ENCODE peak calls at places on chromosomes 7 and 10, in seven cellular contexts. Q, N, T, V, S, I and X are unnamed samples.

GRCh38 chr7:77698042-77698625 is 1.9 kb downstream of the RSBN1L start:
- DNase-seq in Q (no peak), N (no peak), T (peak; percentile 23), V (no peak), S (no peak), I (no peak), X (no peak)

GRCh38 chr7:140209866-140210609 is 33.3 kb upstream of the KDM7A start:
- DNase-seq in Q (peak; percentile 43), N (no peak), T (no peak), V (peak; percentile 69), S (no peak), I (no peak), X (no peak)

GRCh38 chr10:117967149-117967548 is 79.6 kb downstream of the RAB11FIP2 start:
- DNase-seq in Q (no peak), N (no peak), T (no peak), V (no peak), S (no peak), I (no peak), X (no peak)

GRCh38 chr10:124152781-124153600 is 59.6 kb upstream of the CHST15 start:
- DNase-seq in Q (peak; percentile 58), N (peak; percentile 31), T (peak; percentile 89), V (peak; percentile 67), S (peak; percentile 63), I (peak; percentile 100), X (no peak)

GRCh38 chr10:85602713-85603112 is 763.9 kb downstream of the GRID1 start:
- DNase-seq in Q (no peak), N (no peak), T (no peak), V (no peak), S (no peak), I (no peak), X (peak; percentile 49)

GRCh38 chr7:122305475-122306319 is 1.1 kb upstream of the FEZF1 start:
- DNase-seq in Q (no peak), N (no peak), T (no peak), V (no peak), S (no peak), I (peak; percentile 26), X (no peak)

GRCh38 chr10:95289003-95289920 is 1.5 kb downstream of the PDLIM1 start:
- DNase-seq in Q (no peak), N (no peak), T (no peak), V (peak; percentile 70), S (no peak), I (no peak), X (peak; percentile 87)

GRCh38 chr10:129332476-129332875 is 134.6 kb upstream of the MGMT start:
- DNase-seq in Q (no peak), N (no peak), T (peak; percentile 62), V (no peak), S (peak; percentile 1), I (peak; percentile 6), X (no peak)

GRCh38 chr10:52226448-52226847 is 87.6 kb upstream of the DKK1 start:
- DNase-seq in Q (no peak), N (no peak), T (peak; percentile 15), V (no peak), S (peak; percentile 79), I (no peak), X (no peak)

GRCh38 chr7:98021588-98022351 is 31.8 kb upstream of the OCM2 start:
- DNase-seq in Q (peak; percentile 88), N (peak; percentile 81), T (peak; percentile 46), V (peak; percentile 83), S (peak; percentile 37), I (peak; percentile 39), X (no peak)

GRCh38 chr7:101265622-101266516 is 21.0 kb upstream of the FIS1 start:
- DNase-seq in Q (no peak), N (no peak), T (no peak), V (no peak), S (no peak), I (no peak), X (no peak)

GRCh38 chr7:80942261-80943041 is 23.6 kb upstream of the SEMA3C start:
- DNase-seq in Q (peak; percentile 31), N (peak; percentile 37), T (peak; percentile 92), V (peak; percentile 31), S (peak; percentile 96), I (peak; percentile 79), X (no peak)

GRCh38 chr10:100569687-100570517 is 34.2 kb downstream of the HIF1AN start:
- DNase-seq in Q (no peak), N (peak; percentile 25), T (no peak), V (no peak), S (no peak), I (peak; percentile 37), X (no peak)

GRCh38 chr7:40248681-40249080 is 113.9 kb downstream of the SUGCT start:
- DNase-seq in Q (no peak), N (no peak), T (no peak), V (no peak), S (no peak), I (no peak), X (no peak)

GRCh38 chr10:58818889-58819288 is 306.2 kb downstream of the BICC1 start:
- DNase-seq in Q (no peak), N (no peak), T (peak; percentile 11), V (no peak), S (peak; percentile 79), I (no peak), X (no peak)

GRCh38 chr7:2125931-2126330 is 106.8 kb downstream of the MAD1L1 start:
- DNase-seq in Q (no peak), N (no peak), T (no peak), V (no peak), S (no peak), I (no peak), X (no peak)

GRCh38 chr7:108142180-108142579 is 12.0 kb upstream of the LAMB4 start:
- DNase-seq in Q (no peak), N (no peak), T (no peak), V (no peak), S (no peak), I (no peak), X (no peak)

GRCh38 chr7:151451156-151451555 is 11.2 kb upstream of the CRYGN start:
- DNase-seq in Q (no peak), N (no peak), T (no peak), V (peak; percentile 3), S (no peak), I (no peak), X (no peak)

GRCh38 chr7:142822714-142823113 is 32.2 kb upstream of the EPHB6 start:
- DNase-seq in Q (no peak), N (no peak), T (no peak), V (no peak), S (no peak), I (no peak), X (no peak)

GRCh38 chr7:2033586-2034135 is 199.1 kb downstream of the MAD1L1 start:
- DNase-seq in Q (no peak), N (peak; percentile 1), T (no peak), V (no peak), S (no peak), I (no peak), X (no peak)

GRCh38 chr10:18880530-18880929 is 168.1 kb upstream of the MALRD1 start:
- DNase-seq in Q (no peak), N (no peak), T (no peak), V (no peak), S (no peak), I (no peak), X (no peak)

GRCh38 chr10:30058111-30058510 is 1.3 kb downstream of the JCAD start:
- DNase-seq in Q (no peak), N (no peak), T (peak; percentile 54), V (no peak), S (no peak), I (no peak), X (no peak)

GRCh38 chr10:60162631-60163030 is 227.0 kb downstream of the ANK3 start:
- DNase-seq in Q (no peak), N (no peak), T (no peak), V (no peak), S (no peak), I (no peak), X (no peak)

GRCh38 chr7:11931306-11931705 is 99.3 kb upstream of the THSD7A start:
- DNase-seq in Q (no peak), N (no peak), T (no peak), V (no peak), S (no peak), I (no peak), X (no peak)

GRCh38 chr7:3157541-3158287 is 114.0 kb upstream of the CARD11 start:
- DNase-seq in Q (no peak), N (no peak), T (no peak), V (no peak), S (peak; percentile 6), I (no peak), X (no peak)

GRCh38 chr7:105185290-105186010 is 171.4 kb downstream of the KMT2E start:
- DNase-seq in Q (no peak), N (no peak), T (no peak), V (no peak), S (no peak), I (no peak), X (no peak)

DNA sequence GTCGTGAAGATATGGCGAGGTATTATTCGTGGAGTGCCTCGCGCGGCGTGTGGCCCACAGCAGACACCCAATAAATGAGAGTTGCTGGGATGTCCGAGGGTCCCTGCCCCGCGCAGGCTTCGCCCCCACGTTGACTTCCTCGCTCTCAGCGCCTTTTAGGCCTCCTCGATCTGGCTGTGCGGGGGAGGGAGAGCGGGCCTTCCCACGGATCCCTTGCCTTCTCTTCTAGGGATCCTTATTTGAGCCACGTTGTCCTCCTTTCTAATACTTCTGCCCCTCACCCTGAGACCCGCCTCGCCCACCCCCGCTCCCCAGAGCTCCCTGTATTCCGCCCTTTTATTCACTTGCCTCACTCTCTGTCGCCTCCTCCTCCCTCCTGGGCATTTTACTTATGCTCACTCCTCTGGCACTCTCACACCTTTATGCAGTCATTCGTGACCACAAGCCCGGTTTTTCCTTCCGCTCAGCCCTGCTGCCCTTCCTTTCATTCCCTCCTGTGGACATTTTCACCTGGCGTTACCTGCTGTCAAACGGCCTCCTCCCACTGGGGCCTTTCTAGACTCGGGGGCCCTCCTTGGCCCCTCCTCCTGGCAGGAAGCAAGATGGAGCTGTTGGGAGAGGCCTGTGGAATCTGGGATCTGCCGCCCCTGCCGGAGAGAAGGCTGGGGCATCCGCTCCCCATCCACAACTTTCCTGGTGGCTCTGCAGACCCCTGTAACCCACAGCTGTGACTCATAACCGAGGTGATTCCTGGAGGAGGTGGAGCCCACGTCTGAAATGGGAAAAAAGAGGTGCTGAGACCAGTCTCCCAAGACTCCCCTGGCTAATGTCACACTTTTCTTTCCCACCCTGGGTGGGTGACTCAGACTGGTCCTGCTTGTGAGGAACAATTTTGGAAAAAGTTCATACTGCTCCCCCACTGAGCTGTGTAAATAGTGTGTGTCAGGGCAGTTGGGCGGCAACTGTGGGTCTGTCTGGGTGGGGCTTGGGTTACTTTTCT is 1.0 kb downstream of the VCL start:
- DNase-seq in Q (peak; percentile 60), N (peak; percentile 72), T (peak; percentile 84), V (peak; percentile 71), S (peak; percentile 86), I (peak; percentile 34), X (peak; percentile 92)
- TF ChIP-seq CTCF in Q (peak; percentile 18), N (peak; percentile 16), T (peak; percentile 70), V (peak; percentile 57), S (peak; percentile 55), I (no peak), X (peak; percentile 24)

GRCh38 chr7:23242935-23243334 is 3.6 kb upstream of the GPNMB start:
- DNase-seq in Q (no peak), N (no peak), T (no peak), V (no peak), S (no peak), I (no peak), X (no peak)
- TF ChIP-seq POLR2A in Q (no peak), N (no peak), T (no peak), V (no peak), S (no peak), I (no peak), X (no peak)

GRCh38 chr7:18637516-18637915 is 142.0 kb downstream of the HDAC9 start:
- DNase-seq in Q (no peak), N (no peak), T (no peak), V (no peak), S (no peak), I (no peak), X (no peak)
- H3K36me3 ChIP-seq in Q (no peaks in the 10 kb centered on the region), N (no peaks in the 10 kb centered on the region), T (no peaks in the 10 kb centered on the region), V (no peaks in the 10 kb centered on the region), S (no peaks in the 10 kb centered on the region), I (no peaks in the 10 kb centered on the region), X (no peaks in the 10 kb centered on the region)

GRCh38 chr10:28991738-28992270 is 297.1 kb upstream of the LYZL1 start:
- DNase-seq in Q (peak; percentile 42), N (peak; percentile 30), T (peak; percentile 51), V (peak; percentile 35), S (peak; percentile 53), I (peak; percentile 68), X (no peak)
- TF ChIP-seq CTCF in Q (peak; percentile 58), N (peak; percentile 63), T (peak; percentile 70), V (peak; percentile 68), S (peak; percentile 70), I (peak; percentile 93), X (peak; percentile 28)